ENCODE peak calls at places on chromosomes 7 and 10, in five cellular contexts. N is activated naive CD8-positive, alpha-beta T cell treated with anti-CD3 and anti-CD28 coated beads, Interleukin-2, amount 50 U/mL, for 16 hours; B is stimulated activated CD4-positive, alpha-beta T cell treated with anti-CD3 and anti-CD28 coated beads, Interleukin-12 subunit alpha, Interleukin-12 subunit beta, amount 100 ng/mL, for 24 hours; L is cardiac muscle cell; G is prostate gland. C is an unnamed sample.

GRCh38 chr7:115409682-115410426 is 488.0 kb downstream of the MDFIC start:
- DNase-seq in G (no peak), N (no peak), B (no peak), L (no peak), C (no peak)

GRCh38 chr10:30219977-30220751 is 128.9 kb downstream of the MTPAP start:
- DNase-seq in G (peak; percentile 32), B (no peak), L (peak; percentile 75), N (no peak), C (no peak)

GRCh38 chr10:116713846-116714245 is 28.5 kb downstream of the HSPA12A start:
- DNase-seq in N (no peak), L (no peak), G (no peak), B (no peak), C (no peak)

GRCh38 chr10:115947104-115947503 is 325.9 kb downstream of the GFRA1 start:
- DNase-seq in G (no peak), L (peak; percentile 47), N (no peak), B (no peak), C (no peak)

GRCh38 chr10:21797984-21798765 is 205.4 kb downstream of the DNAJC1 start:
- DNase-seq in G (no peak), B (no peak), N (no peak), L (no peak), C (no peak)

GRCh38 chr10:110137142-110137545 is 70.3 kb upstream of the MXI1 start:
- DNase-seq in N (no peak), B (no peak), G (peak; percentile 14), L (peak; percentile 88), C (peak; percentile 74)

GRCh38 chr7:93817004-93817403 is 73.5 kb downstream of the TFPI2 start:
- DNase-seq in B (no peak), G (no peak), N (no peak), L (no peak), C (no peak)

GRCh38 chr10:69068549-69068948 is 19.4 kb upstream of the SRGN start:
- DNase-seq in L (peak; percentile 87), N (no peak), B (no peak), G (no peak), C (no peak)

GRCh38 chr10:72063703-72064391 is 24.5 kb downstream of the SPOCK2 start:
- DNase-seq in L (no peak), G (no peak), N (no peak), B (no peak), C (no peak)

GRCh38 chr10:121379025-121379424 is 219.2 kb downstream of the FGFR2 start:
- DNase-seq in N (no peak), L (no peak), B (no peak), G (no peak), C (no peak)

GRCh38 chr10:78404296-78404695 is 370.6 kb downstream of the RPS24 start:
- DNase-seq in G (no peak), B (no peak), L (no peak), N (no peak), C (no peak)

GRCh38 chr7:128178611-128179010 is 62.5 kb upstream of the LEP start:
- DNase-seq in B (no peak), N (no peak), G (no peak), L (no peak), C (no peak)

GRCh38 chr7:80528689-80529088 is 16.8 kb upstream of the GNAT3 start:
- DNase-seq in B (no peak), L (no peak), G (no peak), N (no peak), C (no peak)

GRCh38 chr10:121812031-121812430 is 115.8 kb downstream of the ATE1 start:
- DNase-seq in B (no peak), L (no peak), N (no peak), G (no peak), C (no peak)

GRCh38 chr10:96658844-96659243 is 61.5 kb downstream of the PIK3AP1 start:
- DNase-seq in L (no peak), G (no peak), B (no peak), N (no peak), C (no peak)

GRCh38 chr10:51007781-51008180 is 66.5 kb upstream of the PRKG1 start:
- DNase-seq in B (no peak), G (no peak), N (no peak), L (peak; percentile 45), C (no peak)

GRCh38 chr10:76397210-76397881 is 965.9 kb downstream of the LRMDA start:
- DNase-seq in L (no peak), B (no peak), N (no peak), G (peak; percentile 13), C (no peak)

GRCh38 chr10:31774928-31775668 is 153.5 kb downstream of the ARHGAP12 start:
- DNase-seq in L (no peak), N (no peak), G (no peak), B (no peak), C (peak; percentile 19)

GRCh38 chr7:131633342-131633843 is 77.0 kb upstream of the PODXL start:
- DNase-seq in L (peak; percentile 60), N (no peak), G (no peak), B (no peak), C (no peak)

GRCh38 chr10:108039821-108040584 is 875.5 kb upstream of the SORCS1 start:
- DNase-seq in L (no peak), G (no peak), B (no peak), N (no peak), C (no peak)

GRCh38 chr10:7520496-7521485 is 110.0 kb upstream of the SFMBT2 start:
- DNase-seq in B (no peak), L (no peak), G (no peak), N (no peak), C (no peak)

GRCh38 chr7:17939111-17939669 is 1.1 kb downstream of the SNX13 start:
- DNase-seq in L (peak; percentile 50), B (no peak), N (no peak), G (peak; percentile 7), C (peak; percentile 3)

GRCh38 chr10:59808896-59809643 is 55.8 kb upstream of the MRLN start:
- DNase-seq in L (peak; percentile 62), B (peak; percentile 50), N (peak; percentile 48), G (peak; percentile 64), C (peak; percentile 62)

GRCh38 chr10:127046975-127047877 is 142.0 kb downstream of the DOCK1 start:
- DNase-seq in G (no peak), L (peak; percentile 56), B (no peak), N (no peak), C (no peak)

GRCh38 chr10:127535802-127536515 is 13.2 kb upstream of the NPS start:
- DNase-seq in G (no peak), B (no peak), N (no peak), L (no peak), C (no peak)

GRCh38 chr10:4240641-4241197 is 455.7 kb upstream of the KLF6 start:
- DNase-seq in B (no peak), G (no peak), N (no peak), L (peak; percentile 74), C (no peak)

GRCh38 chr7:104963991-104964385 is 50.0 kb upstream of the KMT2E start:
- DNase-seq in G (no peak), L (peak; percentile 67), B (no peak), N (no peak), C (no peak)

GRCh38 chr10:89281606-89282395 is 20.0 kb upstream of the IFIT2 start:
- DNase-seq in N (no peak), G (no peak), L (no peak), B (no peak), C (no peak)

GRCh38 chr10:42475168-42476098 is 162.9 kb downstream of the ZNF33B start:
- DNase-seq in B (no peak), L (peak; percentile 40), N (no peak), G (no peak), C (no peak)

GRCh38 chr7:29612596-29612995 is 49.0 kb downstream of the PRR15 start:
- DNase-seq in G (no peak), L (peak; percentile 5), N (no peak), B (no peak), C (no peak)

GRCh38 chr10:31142026-31142425 is 110.4 kb upstream of the ZNF438 start:
- DNase-seq in N (no peak), B (no peak), L (no peak), G (no peak), C (no peak)

GRCh38 chr7:151382079-151382885 is 27.6 kb downstream of the WDR86 start:
- DNase-seq in N (no peak), G (no peak), B (no peak), L (no peak), C (no peak)